ENCODE peak calls at places on chromosome 15, in four cellular contexts. N is NT2/D1, T is H1, J is GM12878. C is an unnamed sample.

GRCh38 chr15:46409879-46410278 is 775.0 kb downstream of the SQOR start:
- DNase-seq in T (no peak), N (no peak), J (no peak), C (no peak)

GRCh38 chr15:99566157-99566900 is 545 bp downstream of the MEF2A start:
- DNase-seq in T (peak), J (no peak), N (no peak), C (no peak)

GRCh38 chr15:41337631-41338522 is 5.2 kb downstream of the NUSAP1 start:
- DNase-seq in T (no peak), N (no peak), J (no peak), C (no peak)

GRCh38 chr15:37084602-37085001 is 15.7 kb downstream of the MEIS2 start:
- DNase-seq in T (no peak), N (no peak), J (no peak), C (no peak)

GRCh38 chr15:56987286-56987685 is 68.8 kb downstream of the TCF12 start:
- DNase-seq in J (no peak), T (no peak), N (no peak), C (no peak)

GRCh38 chr15:87757084-87757483 is 499.5 kb downstream of the NTRK3 start:
- DNase-seq in T (no peak), J (no peak), N (no peak), C (no peak)

GRCh38 chr15:82820128-82820527 is 10.7 kb downstream of the WHAMM start:
- DNase-seq in J (no peak), N (no peak), T (no peak), C (no peak)

GRCh38 chr15:43133429-43134156 is at the start of gene TMEM62:
- DNase-seq in T (peak), J (peak), N (no peak), C (peak)

GRCh38 chr15:97316362-97316761 is 644.1 kb upstream of the ARRDC4 start:
- DNase-seq in N (no peak), J (no peak), T (no peak), C (no peak)

GRCh38 chr15:89649716-89650115 is 5.6 kb downstream of the KIF7 start:
- DNase-seq in T (peak), J (no peak), N (no peak), C (no peak)

DNA sequence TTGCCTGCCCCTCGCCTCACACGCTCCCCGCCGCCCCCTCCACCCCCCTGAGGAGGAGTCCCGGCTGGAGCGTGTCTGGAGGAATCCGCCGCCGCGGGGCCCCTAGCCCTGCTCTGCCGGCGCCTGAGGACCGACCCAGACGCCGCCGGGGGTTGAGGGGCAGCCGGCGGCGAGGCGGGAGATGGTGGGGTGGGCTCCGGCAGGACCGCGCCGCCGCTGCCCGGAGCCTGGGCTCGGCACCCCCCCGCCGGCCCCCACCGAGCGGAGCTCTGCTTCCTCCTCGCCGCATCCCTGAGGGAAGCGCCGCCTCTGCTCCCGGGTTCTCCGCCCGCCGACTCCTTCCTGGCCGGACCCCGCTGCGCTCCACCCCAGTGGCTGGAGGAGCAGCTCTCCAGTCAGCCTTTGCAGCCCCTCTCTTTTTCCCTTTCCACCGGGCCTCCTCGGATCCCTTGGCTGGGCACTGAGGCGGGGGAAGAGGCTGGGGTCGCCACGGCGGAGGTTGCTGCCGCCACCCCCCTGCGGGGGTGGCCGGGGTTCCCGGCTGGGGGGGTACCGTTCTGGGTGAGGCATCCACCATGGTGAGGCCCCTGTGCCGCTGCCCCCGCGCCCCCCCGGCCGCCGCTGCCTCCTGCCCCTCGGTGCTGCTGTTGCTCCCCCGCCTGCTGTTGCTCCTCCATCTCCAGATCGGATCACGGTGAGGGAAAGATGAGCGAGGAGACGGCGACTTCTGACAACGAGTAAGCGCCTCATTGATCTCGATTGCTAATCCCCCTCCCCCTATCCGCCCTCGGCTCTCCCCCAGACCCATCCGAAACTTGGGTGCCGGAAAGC is at the start of gene SPRED1:
- DNase-seq in N (no peak), T (peak), J (no peak), C (peak)
- TF ChIP-seq ZNF274 in N (no peak), T (no peak), J (no peak), C (no peak)

GRCh38 chr15:69474846-69475455 is 22.3 kb downstream of the RPLP1 start:
- DNase-seq in J (no peak), N (no peak), T (no peak), C (no peak)

GRCh38 chr15:69472575-69472974 is 20.0 kb downstream of the RPLP1 start:
- DNase-seq in J (no peak), N (no peak), T (no peak), C (no peak)

GRCh38 chr15:69472046-69472445 is 19.4 kb downstream of the RPLP1 start:
- DNase-seq in J (no peak), N (no peak), T (no peak), C (no peak)

GRCh38 chr15:69475769-69476358 is 23.2 kb downstream of the RPLP1 start:
- DNase-seq in N (peak), J (no peak), T (peak), C (peak)

GRCh38 chr15:69474291-69474690 is 21.7 kb downstream of the RPLP1 start:
- DNase-seq in J (no peak), N (no peak), T (no peak), C (no peak)
- TF ChIP-seq SUZ12 in J (no peak), N (no peak), T (no peak), C (no peak)

DNA sequence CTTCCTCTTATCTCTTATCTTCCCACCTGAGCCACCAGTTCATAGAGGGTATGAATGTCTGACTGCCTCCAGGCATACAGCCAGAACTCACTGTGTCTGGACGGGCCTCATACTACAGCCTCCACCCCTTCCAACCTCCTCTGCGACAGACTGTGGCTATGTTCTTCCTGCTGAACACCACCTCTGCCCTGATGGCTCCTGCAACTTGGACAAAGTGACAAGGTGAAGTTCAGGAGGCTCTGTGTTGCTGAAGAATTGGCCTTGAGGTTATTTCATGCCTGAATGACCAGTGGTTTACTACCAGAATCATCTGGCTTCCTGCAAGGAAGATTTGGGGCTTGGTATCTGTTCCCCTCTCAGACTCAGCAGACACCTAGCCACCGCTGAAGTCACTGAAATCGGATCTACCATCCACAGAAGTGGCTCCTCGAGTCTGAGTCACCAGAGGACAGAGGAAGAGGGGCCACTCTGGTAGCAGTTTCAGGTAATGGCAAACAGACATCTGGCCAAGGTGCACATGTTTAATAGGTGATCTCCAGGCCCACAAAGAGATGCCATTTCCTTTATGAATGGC is 14.2 kb upstream of the ULK3 start:
- DNase-seq in N (no peak), T (no peak), J (peak), C (no peak)
- TF ChIP-seq ZNF274 in N (no peak), T (no peak), J (no peak), C (no peak)

DNA sequence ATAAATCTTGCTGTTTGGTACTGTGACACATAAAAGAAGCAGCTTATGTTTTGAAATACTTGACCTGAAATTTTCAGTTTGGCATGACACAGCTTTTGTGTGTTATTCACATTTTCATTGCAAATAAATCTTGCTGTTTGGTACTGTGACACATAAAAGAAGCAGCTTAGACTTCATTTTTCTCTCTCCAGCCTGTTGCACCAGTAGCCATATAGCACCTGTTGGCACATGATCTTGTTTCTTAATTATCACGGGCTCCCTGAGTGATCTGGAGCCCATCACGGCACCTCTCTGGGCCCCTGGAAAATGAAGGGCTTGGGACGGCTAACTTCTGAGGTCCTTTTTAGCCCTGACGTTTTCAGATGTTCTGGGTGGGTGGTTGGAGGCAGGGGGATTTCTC is 77.4 kb upstream of the SLCO3A1 start:
- DNase-seq in J (no peak), T (no peak), N (no peak), C (no peak)
- TF ChIP-seq SUZ12 in J (no peak), T (no peak), N (no peak), C (no peak)

GRCh38 chr15:77620297-77620696 is 12.4 kb downstream of the LINGO1 start:
- DNase-seq in T (no peak), J (no peak), N (no peak), C (no peak)

GRCh38 chr15:77615472-77615871 is 17.2 kb downstream of the LINGO1 start:
- DNase-seq in J (no peak), N (no peak), T (no peak), C (no peak)

GRCh38 chr15:77616072-77616471 is 16.6 kb downstream of the LINGO1 start:
- DNase-seq in N (no peak), J (no peak), T (no peak), C (no peak)

GRCh38 chr15:77619883-77620282 is 12.8 kb downstream of the LINGO1 start:
- DNase-seq in T (no peak), N (no peak), J (no peak), C (no peak)

DNA sequence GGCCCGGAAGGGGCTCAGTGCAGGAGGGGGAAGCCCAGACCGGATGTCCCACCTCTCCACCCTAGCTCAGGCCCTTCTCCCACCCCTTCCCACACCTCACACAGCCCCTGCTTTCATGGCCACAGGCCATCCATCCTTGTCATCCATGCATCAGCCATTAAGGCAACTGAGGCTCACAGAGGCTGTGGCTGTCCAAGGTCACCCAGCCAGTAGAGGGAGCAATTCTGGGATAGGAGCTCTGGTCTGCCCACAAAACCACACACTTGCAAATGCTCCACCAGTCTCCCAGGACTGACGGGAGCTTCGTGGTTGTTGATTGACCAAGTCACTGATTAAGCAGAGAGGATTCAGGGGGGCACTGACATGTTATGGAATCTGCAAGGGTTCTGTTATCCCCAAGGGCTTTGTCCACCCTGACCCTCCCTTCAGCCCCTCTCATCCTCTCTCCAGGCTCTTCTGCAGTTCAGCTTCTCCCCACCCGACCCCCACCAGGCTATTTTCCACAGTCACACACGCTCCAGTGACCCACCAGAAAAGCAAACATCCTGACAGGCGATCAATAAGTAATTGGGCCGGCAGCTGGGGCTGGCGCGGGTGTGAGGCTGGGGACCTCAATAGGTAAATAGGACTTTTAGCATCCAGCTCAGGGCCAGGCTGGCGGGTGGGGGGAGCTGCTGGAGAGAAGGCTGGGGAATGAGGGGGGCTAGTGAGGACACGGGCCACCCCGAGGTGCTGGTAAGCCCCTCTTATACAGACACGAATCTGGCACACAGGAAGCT is 15.0 kb downstream of the LINGO1 start:
- DNase-seq in T (no peak), N (no peak), J (no peak), C (peak)
- TF ChIP-seq ZNF274 in T (no peak), N (no peak), J (no peak), C (no peak)

GRCh38 chr15:69082041-69082502 is 67.6 kb downstream of the NOX5 start:
- DNase-seq in N (no peak), T (no peak), J (no peak), C (no peak)
- TF ChIP-seq SUZ12 in N (no peak), T (no peak), J (no peak), C (no peak)

C was measured in HepG2.